ENCODE peak calls at places on chromosome 15, in nine cellular contexts. D, L, S, P, K, R, V, Q and H are unnamed samples.

GRCh38 chr15:28123408-28124023 is 24.4 kb upstream of the OCA2 start:
- DNase-seq in L (peak), V (peak), D (peak), Q (peak), P (no peak), K (peak), R (peak), S (no peak), H (peak)

GRCh38 chr15:63857459-63857856 is 23.7 kb upstream of the HERC1 start:
- DNase-seq in L (no peak), R (no peak), Q (no peak), P (no peak), V (no peak), D (no peak), S (no peak), K (no peak), H (no peak)

GRCh38 chr15:66298803-66299251 is 5.5 kb downstream of the DIS3L start:
- DNase-seq in R (no peak), K (no peak), L (no peak), D (no peak), S (no peak), P (no peak), V (no peak), Q (no peak), H (no peak)

GRCh38 chr15:69059170-69059943 is 44.9 kb downstream of the NOX5 start:
- DNase-seq in Q (peak), S (no peak), K (peak), L (peak), V (peak), D (peak), R (peak), P (peak), H (peak)

GRCh38 chr15:43903864-43904290 is 77.1 kb downstream of the WDR76 start:
- DNase-seq in R (peak), K (peak), P (no peak), Q (peak), V (no peak), D (peak), L (peak), S (no peak), H (peak)

GRCh38 chr15:61752001-61752400 is 308.2 kb downstream of the VPS13C start:
- DNase-seq in L (no peak), K (no peak), P (no peak), R (peak), Q (no peak), V (no peak), D (no peak), S (no peak), H (no peak)

GRCh38 chr15:23038741-23039150 is 623 bp downstream of the TUBGCP5 start:
- DNase-seq in R (no peak), S (no peak), V (no peak), P (no peak), D (no peak), Q (no peak), L (no peak), K (no peak), H (peak)

GRCh38 chr15:41429003-41429890 is 12.4 kb downstream of the RTF1 start:
- DNase-seq in L (no peak), D (no peak), P (no peak), R (no peak), Q (no peak), V (no peak), K (no peak), S (no peak), H (peak)

GRCh38 chr15:68330911-68331310 is 53.4 kb downstream of the FEM1B start:
- DNase-seq in D (no peak), P (peak), R (no peak), Q (no peak), L (no peak), V (no peak), K (no peak), S (no peak), H (no peak)

GRCh38 chr15:83057660-83058376 is 9.2 kb downstream of the BTBD1 start:
- DNase-seq in L (no peak), D (no peak), P (no peak), R (no peak), K (no peak), V (no peak), S (no peak), Q (no peak), H (no peak)

GRCh38 chr15:31221936-31222515 is 104.6 kb upstream of the KLF13 start:
- DNase-seq in V (no peak), P (no peak), L (no peak), K (peak), Q (no peak), R (peak), S (no peak), D (no peak), H (no peak)

GRCh38 chr15:91469627-91470567 is 369.8 kb downstream of the SV2B start:
- DNase-seq in P (peak), K (peak), S (no peak), D (no peak), L (no peak), Q (no peak), V (no peak), R (no peak), H (peak)

GRCh38 chr15:84099181-84099580 is 136.4 kb upstream of the GOLGA6L4 start:
- DNase-seq in D (no peak), Q (no peak), S (no peak), L (no peak), P (no peak), K (peak), R (no peak), V (no peak), H (peak)

GRCh38 chr15:94855018-94855408 is 623.7 kb downstream of the MCTP2 start:
- DNase-seq in K (no peak), S (no peak), L (no peak), R (no peak), D (no peak), Q (no peak), V (no peak), P (no peak), H (no peak)

GRCh38 chr15:95615436-95615835 is 715.1 kb upstream of the NR2F2 start:
- DNase-seq in K (no peak), V (no peak), S (no peak), P (no peak), Q (no peak), L (no peak), R (no peak), D (no peak), H (no peak)

GRCh38 chr15:99096173-99096893 is 8.5 kb upstream of the SYNM start:
- DNase-seq in V (no peak), S (no peak), P (no peak), D (no peak), Q (no peak), L (no peak), K (no peak), R (no peak), H (no peak)

GRCh38 chr15:71730277-71731144 is 79.8 kb upstream of the NR2E3 start:
- DNase-seq in D (peak), P (no peak), S (no peak), Q (peak), L (no peak), V (no peak), R (peak), K (peak), H (peak)

GRCh38 chr15:76200641-76201105 is 110.6 kb downstream of the ETFA start:
- DNase-seq in S (no peak), R (no peak), L (no peak), P (no peak), D (no peak), Q (no peak), V (peak), K (no peak), H (no peak)

GRCh38 chr15:92944946-92945521 is 44.9 kb downstream of the CHD2 start:
- DNase-seq in R (no peak), V (no peak), S (no peak), Q (no peak), D (no peak), L (no peak), K (no peak), P (no peak), H (no peak)

GRCh38 chr15:77143606-77144005 is 72.7 kb upstream of the TSPAN3 start:
- DNase-seq in K (no peak), V (no peak), P (no peak), R (no peak), S (no peak), D (no peak), L (no peak), Q (no peak), H (no peak)

GRCh38 chr15:95626501-95627361 is 703.8 kb upstream of the NR2F2 start:
- DNase-seq in D (no peak), R (peak), L (no peak), K (no peak), S (no peak), P (no peak), V (no peak), Q (no peak), H (no peak)

GRCh38 chr15:64024172-64025050 is 21.9 kb downstream of the DAPK2 start:
- DNase-seq in P (no peak), V (no peak), D (no peak), Q (no peak), K (peak), R (peak), L (no peak), S (no peak), H (peak)

GRCh38 chr15:94282269-94283250 is 51.2 kb downstream of the MCTP2 start:
- DNase-seq in L (no peak), R (no peak), Q (no peak), P (no peak), K (no peak), S (no peak), V (no peak), D (no peak), H (no peak)

GRCh38 chr15:31364301-31365031 is 37.8 kb downstream of the KLF13 start:
- DNase-seq in K (peak), S (no peak), P (peak), D (no peak), Q (no peak), V (no peak), R (no peak), L (no peak), H (peak)

GRCh38 chr15:48016865-48017264 is 103.9 kb upstream of the SLC24A5 start:
- DNase-seq in L (no peak), D (peak), V (no peak), S (no peak), P (no peak), K (no peak), Q (no peak), R (no peak), H (no peak)

GRCh38 chr15:84715442-84716035 is 400 bp downstream of the SEC11A start:
- DNase-seq in Q (no peak), R (peak), S (no peak), V (no peak), P (peak), L (no peak), D (peak), K (peak), H (peak)

GRCh38 chr15:92394327-92395175 is 870 bp downstream of the ST8SIA2 start:
- DNase-seq in R (peak), P (no peak), V (no peak), S (no peak), D (no peak), L (no peak), Q (peak), K (no peak), H (no peak)

GRCh38 chr15:48720646-48721045 is 75.1 kb upstream of the FBN1 start:
- DNase-seq in R (no peak), L (no peak), D (no peak), Q (no peak), V (no peak), P (no peak), K (peak), S (no peak), H (no peak)

GRCh38 chr15:77584201-77584600 is 48.5 kb downstream of the LINGO1 start:
- DNase-seq in K (no peak), S (no peak), L (no peak), V (no peak), Q (no peak), P (no peak), D (no peak), R (peak), H (no peak)

GRCh38 chr15:47185222-47185800 is 532.0 kb upstream of the SEMA6D start:
- DNase-seq in V (no peak), K (no peak), Q (no peak), D (no peak), S (no peak), L (no peak), R (no peak), P (no peak), H (no peak)

GRCh38 chr15:80177151-80177550 is 24.4 kb downstream of the FAH start:
- DNase-seq in S (no peak), D (no peak), K (no peak), Q (no peak), L (no peak), R (no peak), P (no peak), V (no peak), H (no peak)

GRCh38 chr15:42155546-42156265 is 730 bp downstream of the PLA2G4F start:
- DNase-seq in S (no peak), D (peak), Q (no peak), V (peak), L (no peak), K (no peak), P (peak), R (no peak), H (peak)

GRCh38 chr15:38612159-38612863 is 47.7 kb upstream of the RASGRP1 start:
- DNase-seq in R (no peak), P (no peak), V (no peak), S (no peak), Q (no peak), K (no peak), D (no peak), L (no peak), H (no peak)

GRCh38 chr15:60399246-60399915 is 1.6 kb upstream of the ANXA2 start:
- DNase-seq in V (no peak), R (peak), D (no peak), K (no peak), Q (no peak), P (no peak), L (no peak), S (no peak), H (no peak)

GRCh38 chr15:48185527-48185926 is 5.9 kb upstream of the CTXN2 start:
- DNase-seq in Q (no peak), V (no peak), D (no peak), R (no peak), L (no peak), S (no peak), P (no peak), K (no peak), H (no peak)

GRCh38 chr15:56901931-56902330 is 16.5 kb upstream of the TCF12 start:
- DNase-seq in D (no peak), P (no peak), S (no peak), Q (no peak), K (no peak), L (no peak), V (no peak), R (no peak), H (no peak)

GRCh38 chr15:56910801-56911200 is 7.6 kb upstream of the TCF12 start:
- DNase-seq in K (no peak), R (peak), L (no peak), P (no peak), D (no peak), S (no peak), V (no peak), Q (no peak), H (no peak)

DNA sequence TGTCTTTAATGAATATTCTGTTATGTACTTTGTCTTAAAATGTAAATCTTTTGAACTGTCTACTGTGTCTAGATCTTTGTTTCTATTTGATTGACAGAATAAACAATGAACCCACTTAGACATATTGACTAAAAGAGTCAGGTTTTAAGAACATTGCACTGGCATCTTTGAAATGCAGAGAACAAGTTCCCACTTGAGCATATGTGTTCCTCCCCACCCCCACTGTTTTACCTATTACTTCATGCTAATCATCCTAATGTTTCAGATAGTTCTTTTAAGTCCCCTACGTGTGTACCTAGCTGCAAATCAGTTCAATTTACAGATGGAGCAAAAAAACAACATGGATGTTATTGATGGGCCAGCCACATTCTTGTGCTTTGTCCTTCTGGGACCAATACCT is 11.7 kb upstream of the TCF12 start:
- DNase-seq in K (no peak), R (no peak), S (no peak), V (no peak), D (no peak), L (no peak), P (no peak), Q (no peak), H (no peak)
- H3K4me3 ChIP-seq in K (no peak), R (no peak), S (no peak), V (no peak), D (no peak), L (no peak), P (peak), Q (no peak), H (no peak)

DNA sequence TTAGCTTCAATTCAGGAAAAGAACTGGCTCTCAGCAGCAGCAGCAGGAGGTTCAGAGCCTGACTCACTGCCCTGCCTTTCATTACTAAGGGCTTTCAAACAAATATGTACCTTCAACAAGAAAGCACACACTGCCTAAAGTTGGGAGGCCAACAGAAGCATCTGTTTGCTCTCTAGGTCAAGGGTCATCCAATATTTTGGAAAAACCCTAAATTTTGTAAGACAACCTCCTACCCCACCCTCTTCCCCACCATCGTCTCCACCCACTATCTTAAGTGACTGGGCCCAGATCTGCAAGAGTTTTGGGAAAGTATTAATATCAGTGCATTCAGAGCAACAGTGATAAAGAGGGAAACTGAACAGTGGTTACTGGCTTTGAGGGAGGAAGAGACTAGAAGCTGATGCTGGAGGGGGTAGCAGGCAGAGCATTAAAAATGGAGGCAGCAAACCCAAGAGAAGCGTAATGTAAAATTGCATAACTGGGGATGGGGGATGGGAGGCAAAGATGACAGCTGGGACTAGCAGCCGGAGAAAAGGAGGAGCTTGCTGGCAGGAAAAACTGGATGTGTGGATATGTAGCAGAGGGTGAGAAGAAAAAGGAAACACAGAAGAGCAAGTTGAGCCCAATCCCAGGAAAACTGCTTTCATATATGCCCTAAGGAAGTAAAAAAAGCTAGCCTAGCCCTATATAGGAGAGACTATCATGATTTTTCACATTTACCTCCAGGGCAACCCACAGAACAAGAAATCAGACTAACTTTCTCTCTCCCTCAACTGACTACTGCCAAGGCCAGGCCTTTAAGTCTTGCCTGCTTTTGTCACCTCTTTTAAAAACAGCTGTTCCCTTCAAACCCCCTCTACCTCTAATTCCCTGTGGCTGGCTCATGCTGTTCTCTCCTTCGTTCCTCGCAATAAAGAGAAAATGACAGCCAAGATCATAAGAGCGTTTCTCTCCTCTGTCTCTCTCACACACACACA is 31.5 kb downstream of the NPTN start:
- DNase-seq in L (peak), D (peak), V (peak), P (no peak), R (peak), Q (no peak), S (no peak), K (peak), H (peak)
- TF ChIP-seq POLR2AphosphoS5 in L (no peak), D (peak), V (no peak), P (no peak), R (no peak), Q (no peak), S (no peak), K (no peak), H (no peak)

GRCh38 chr15:90114451-90114901 is 12.2 kb upstream of the IDH2 start:
- DNase-seq in P (peak), R (no peak), D (no peak), S (no peak), V (no peak), L (no peak), K (no peak), Q (no peak), H (no peak)

GRCh38 chr15:90121086-90121485 is 18.8 kb upstream of the IDH2 start:
- DNase-seq in S (no peak), L (no peak), Q (no peak), V (no peak), D (no peak), K (no peak), R (no peak), P (no peak), H (no peak)

GRCh38 chr15:90113166-90113565 is 10.9 kb upstream of the IDH2 start:
- DNase-seq in K (no peak), P (no peak), V (no peak), R (no peak), D (no peak), Q (no peak), L (no peak), S (no peak), H (no peak)

GRCh38 chr15:90119367-90119766 is 17.1 kb upstream of the IDH2 start:
- DNase-seq in L (no peak), D (no peak), K (no peak), V (no peak), P (no peak), S (no peak), R (no peak), Q (no peak), H (no peak)

DNA sequence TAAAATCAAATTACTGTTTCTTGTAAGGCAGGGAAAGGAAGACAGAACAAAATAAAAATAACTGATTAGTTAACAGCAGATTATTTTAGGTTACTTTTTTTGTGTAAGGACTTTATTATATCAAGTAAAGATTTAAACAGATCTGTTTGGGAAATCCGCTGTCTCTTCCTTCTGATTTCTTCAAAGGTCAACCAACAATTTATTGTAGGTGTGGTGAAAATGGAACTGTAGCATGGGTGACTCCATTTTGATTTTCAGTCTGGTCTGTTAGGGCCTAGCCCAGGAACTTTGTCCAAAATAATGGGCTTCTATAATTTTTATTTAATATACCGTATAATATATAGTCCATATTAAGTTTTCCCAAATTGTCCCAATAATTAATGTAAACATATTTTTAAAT is 13.5 kb upstream of the IDH2 start:
- DNase-seq in R (no peak), P (no peak), L (no peak), V (no peak), K (no peak), Q (no peak), S (no peak), D (no peak), H (no peak)
- H3K4me3 ChIP-seq in R (no peak), P (no peak), L (no peak), V (no peak), K (no peak), Q (no peak), S (no peak), D (no peak), H (no peak)

GRCh38 chr15:62781081-62781497 is 261.5 kb upstream of the TPM1 start:
- DNase-seq in R (no peak), V (no peak), P (no peak), K (no peak), L (no peak), D (no peak), Q (no peak), S (no peak), H (no peak)

GRCh38 chr15:62782896-62783295 is 259.7 kb upstream of the TPM1 start:
- DNase-seq in Q (no peak), R (no peak), P (no peak), S (no peak), V (no peak), D (no peak), L (no peak), K (no peak), H (no peak)

GRCh38 chr15:62779041-62779810 is 263.3 kb upstream of the TPM1 start:
- DNase-seq in V (no peak), D (no peak), L (no peak), P (no peak), R (no peak), S (no peak), K (no peak), Q (no peak), H (no peak)

GRCh38 chr15:62783303-62783957 is 259.1 kb upstream of the TPM1 start:
- DNase-seq in R (no peak), Q (no peak), P (no peak), K (no peak), V (no peak), L (no peak), S (no peak), D (no peak), H (no peak)

GRCh38 chr15:62782100-62782791 is 260.3 kb upstream of the TPM1 start:
- DNase-seq in P (no peak), D (peak), S (no peak), L (peak), K (peak), V (peak), R (peak), Q (peak), H (peak)
- TF ChIP-seq POLR2AphosphoS5 in P (peak), D (peak), S (peak), L (no peak), K (no peak), V (peak), R (no peak), Q (no peak), H (peak)

GRCh38 chr15:78977591-78978347 is 32.9 kb upstream of the CTSH start:
- DNase-seq in K (no peak), Q (no peak), R (no peak), D (no peak), V (no peak), L (no peak), P (no peak), S (no peak), H (no peak)
- H3K4me3 ChIP-seq in K (no peak), Q (no peak), R (no peak), D (no peak), V (no peak), L (no peak), P (no peak), S (no peak), H (no peak)

GRCh38 chr15:88904808-88905327 is 8.3 kb downstream of the MFGE8 start:
- DNase-seq in D (peak), K (peak), V (peak), Q (peak), L (peak), P (peak), S (no peak), R (peak), H (peak)
- TF ChIP-seq POLR2AphosphoS5 in D (peak), K (no peak), V (no peak), Q (peak), L (peak), P (no peak), S (no peak), R (no peak), H (no peak)